ENCODE peak calls at places on chromosomes 11 and 22, in five cellular contexts. K, S, Q, L and O are unnamed samples.
A peak's percentile ranks its signal among the peaks of the same experiment; 100 is the strongest.

GRCh38 chr22:35521358-35522264 is 19.0 kb upstream of the RASD2 start:
- DNase-seq in K (no peak), S (no peak), Q (peak; percentile 78), L (no peak), O (no peak)

GRCh38 chr22:37985751-37986281 is 1.5 kb upstream of the SOX10 start:
- DNase-seq in K (no peak), S (no peak), Q (no peak), L (no peak), O (no peak)

GRCh38 chr22:41620646-41621098 is at the start of gene DESI1:
- DNase-seq in K (no peak), S (no peak), Q (peak; percentile 45), L (peak; percentile 21), O (no peak)

GRCh38 chr11:20609727-20610707 is 10.6 kb downstream of the SLC6A5 start:
- DNase-seq in K (peak; percentile 90), S (peak; percentile 48), Q (peak; percentile 83), L (peak; percentile 55), O (no peak)

GRCh38 chr11:30526558-30526957 is 59.6 kb downstream of the MPPED2 start:
- DNase-seq in K (no peak), S (no peak), Q (no peak), L (no peak), O (no peak)

GRCh38 chr22:19880786-19881569 is 26.3 kb upstream of the GNB1L start:
- DNase-seq in K (peak; percentile 51), S (peak; percentile 94), Q (peak; percentile 68), L (peak; percentile 96), O (no peak)

GRCh38 chr22:28369849-28370248 is 309.8 kb downstream of the TTC28 start:
- DNase-seq in K (no peak), S (no peak), Q (peak; percentile 64), L (no peak), O (no peak)

GRCh38 chr11:44826922-44827643 is 100.3 kb downstream of the TSPAN18 start:
- DNase-seq in K (no peak), S (no peak), Q (no peak), L (no peak), O (no peak)

GRCh38 chr11:94147433-94147845 is 18.8 kb downstream of the PANX1 start:
- DNase-seq in K (peak; percentile 32), S (no peak), Q (no peak), L (no peak), O (no peak)

GRCh38 chr22:46088541-46089311 is 61.6 kb upstream of the PPARA start:
- DNase-seq in K (no peak), S (peak; percentile 64), Q (no peak), L (no peak), O (no peak)

GRCh38 chr22:50300620-50301257 is 6.7 kb downstream of the PLXNB2 start:
- DNase-seq in K (no peak), S (no peak), Q (no peak), L (no peak), O (no peak)

GRCh38 chr11:5992150-5992549 is 5.4 kb upstream of the OR52L1 start:
- DNase-seq in K (no peak), S (no peak), Q (no peak), L (no peak), O (no peak)

GRCh38 chr22:36741968-36742367 is 34.0 kb downstream of the IFT27 start:
- DNase-seq in K (no peak), S (no peak), Q (no peak), L (no peak), O (no peak)

GRCh38 chr11:87260811-87261210 is 223.1 kb downstream of the TMEM135 start:
- DNase-seq in K (no peak), S (no peak), Q (no peak), L (no peak), O (no peak)

GRCh38 chr22:17477401-17477833 is 85.9 kb upstream of the SLC25A18 start:
- DNase-seq in K (no peak), S (no peak), Q (no peak), L (no peak), O (no peak)

GRCh38 chr11:110795124-110795624 is 82.9 kb upstream of the ARHGAP20 start:
- DNase-seq in K (no peak), S (peak; percentile 56), Q (no peak), L (no peak), O (no peak)

GRCh38 chr22:39341179-39341578 is 8.6 kb upstream of the SYNGR1 start:
- DNase-seq in K (no peak), S (no peak), Q (no peak), L (no peak), O (no peak)

GRCh38 chr11:8383227-8383626 is 119.5 kb upstream of the LMO1 start:
- DNase-seq in K (no peak), S (no peak), Q (no peak), L (no peak), O (no peak)

GRCh38 chr11:67646535-67647336 is 3.8 kb downstream of the ACY3 start:
- DNase-seq in K (no peak), S (no peak), Q (no peak), L (no peak), O (peak; percentile 70)

GRCh38 chr11:2663915-2664314 is 35.9 kb downstream of the KCNQ1OT1 start:
- DNase-seq in K (no peak), S (no peak), Q (no peak), L (no peak), O (no peak)

GRCh38 chr11:86978756-86979608 is 23.8 kb upstream of the FZD4 start:
- DNase-seq in K (peak; percentile 50), S (peak; percentile 65), Q (peak; percentile 66), L (no peak), O (no peak)

GRCh38 chr11:74175923-74176322 is 4.8 kb downstream of the PPME1 start:
- DNase-seq in K (no peak), S (no peak), Q (no peak), L (no peak), O (no peak)

GRCh38 chr11:36048496-36049247 is 104.8 kb downstream of the LDLRAD3 start:
- DNase-seq in K (no peak), S (peak; percentile 46), Q (no peak), L (no peak), O (no peak)

GRCh38 chr11:72222106-72222891 is 2.3 kb upstream of the INPPL1 start:
- DNase-seq in K (no peak), S (no peak), Q (peak; percentile 56), L (no peak), O (no peak)

GRCh38 chr22:30607939-30608338 is 965 bp downstream of the TCN2 start:
- DNase-seq in K (no peak), S (no peak), Q (no peak), L (no peak), O (no peak)

GRCh38 chr22:42548597-42549328 is 5.0 kb upstream of the SERHL2 start:
- DNase-seq in K (no peak), S (no peak), Q (no peak), L (no peak), O (no peak)

GRCh38 chr11:47443028-47443700 is 5.8 kb downstream of the RAPSN start:
- DNase-seq in K (peak; percentile 71), S (no peak), Q (no peak), L (no peak), O (no peak)

GRCh38 chr11:120773501-120774031 is 250.3 kb upstream of the TBCEL start:
- DNase-seq in K (no peak), S (no peak), Q (peak; percentile 9), L (no peak), O (peak; percentile 89)

GRCh38 chr11:6362868-6363678 is 27.2 kb upstream of the SMPD1 start:
- DNase-seq in K (peak; percentile 74), S (peak; percentile 77), Q (peak; percentile 78), L (peak; percentile 64), O (no peak)

GRCh38 chr11:11979487-11980117 is 28.8 kb downstream of the DKK3 start:
- DNase-seq in K (peak; percentile 69), S (peak; percentile 81), Q (no peak), L (no peak), O (no peak)

GRCh38 chr11:124174001-124174400 is 9.1 kb upstream of the OR10D3 start:
- DNase-seq in K (no peak), S (peak; percentile 64), Q (peak; percentile 85), L (peak; percentile 47), O (no peak)

GRCh38 chr11:99501655-99502054 is 480.9 kb downstream of the CNTN5 start:
- DNase-seq in K (no peak), S (no peak), Q (no peak), L (no peak), O (no peak)

DNA sequence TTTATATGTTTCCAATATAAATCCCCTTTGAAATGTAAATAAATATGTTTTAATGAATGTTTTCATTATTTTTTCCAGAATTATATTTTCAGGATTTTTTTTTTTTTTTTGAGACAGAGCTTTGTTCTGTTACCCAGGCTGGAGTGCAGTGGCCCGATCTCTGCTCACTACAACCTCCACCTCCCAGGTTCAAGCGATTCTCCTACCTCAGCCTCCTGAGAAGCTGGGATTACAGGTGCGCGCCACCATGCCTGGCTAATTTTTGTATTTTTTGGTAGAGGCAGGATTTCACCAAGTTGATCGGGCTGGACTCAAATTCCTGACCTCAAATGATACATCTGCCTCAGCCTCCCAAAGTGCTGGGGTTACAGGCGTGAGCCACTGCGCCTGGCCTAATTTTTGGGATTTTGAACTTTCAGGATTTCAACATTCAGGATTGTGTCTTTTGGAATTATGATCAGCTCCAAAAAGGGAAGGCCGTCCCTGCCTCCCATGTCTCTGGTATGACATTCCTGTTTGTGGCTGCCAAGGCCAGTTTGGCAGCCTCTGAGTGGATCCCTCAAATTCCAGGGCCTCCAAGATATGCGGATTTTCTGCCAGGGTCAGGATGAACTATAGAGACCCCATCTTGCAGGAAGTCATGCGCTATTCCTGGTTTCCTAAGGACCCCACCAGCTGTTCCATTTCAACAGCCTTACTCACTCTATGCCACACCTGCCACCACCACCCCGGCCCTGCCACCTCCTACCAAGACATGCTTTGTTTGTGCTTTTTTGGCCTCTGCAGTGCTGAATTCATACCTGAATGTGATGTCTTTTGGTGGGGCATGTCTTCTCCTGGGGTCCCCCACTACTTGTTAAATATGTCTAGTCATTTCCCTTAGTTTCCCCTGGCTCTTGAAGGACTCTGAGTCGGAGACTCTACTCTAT is 21.9 kb upstream of the TMPRSS4 start:
- DNase-seq in K (no peak), S (no peak), Q (no peak), L (no peak), O (no peak)
- TF ChIP-seq MXI1 in K (no peak), S (no peak), Q (no peak), L (no peak), O (no peak)

DNA sequence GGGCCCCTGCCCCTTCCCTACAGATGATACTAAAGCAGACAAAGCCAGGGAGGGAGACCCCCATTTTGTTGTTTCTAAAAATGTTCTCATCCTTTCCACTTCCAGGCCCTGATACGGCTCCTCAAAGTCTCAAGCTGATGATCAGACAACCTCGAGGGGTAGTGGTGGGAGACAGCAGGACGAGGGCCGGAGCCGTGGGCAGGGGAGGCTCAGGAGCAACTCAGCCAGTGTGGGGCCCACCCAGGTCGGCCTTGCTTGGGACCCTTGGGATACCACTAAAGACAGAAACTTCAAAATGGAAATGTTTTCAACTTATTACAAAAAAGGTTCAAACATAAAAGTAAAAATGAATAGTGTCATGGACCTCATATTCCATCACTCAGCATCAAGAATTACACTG is 15.2 kb upstream of the VPS37C start:
- DNase-seq in K (no peak), S (no peak), Q (no peak), L (no peak), O (no peak)
- TF ChIP-seq MXI1 in K (no peak), S (no peak), Q (no peak), L (no peak), O (no peak)

GRCh38 chr11:46121724-46122477 is 647 bp upstream of the PHF21A start:
- DNase-seq in K (peak; percentile 79), S (peak; percentile 95), Q (peak; percentile 85), L (peak; percentile 82), O (no peak)
- TF ChIP-seq MXI1 in K (peak; percentile 57), S (no peak), Q (no peak), L (no peak), O (no peak)

GRCh38 chr22:43931771-43932170 is 8.2 kb downstream of the PNPLA3 start:
- DNase-seq in K (no peak), S (no peak), Q (no peak), L (no peak), O (no peak)
- TF ChIP-seq MXI1 in K (no peak), S (no peak), Q (no peak), L (no peak), O (no peak)